ENCODE peak calls at places on chromosomes 1 and 21, in five cellular contexts. G is stomach, P is uterus, J is adrenal gland, L is esophagus muscularis mucosa. V is an unnamed sample.

GRCh38 chr1:165290143-165290542 is 66.4 kb downstream of the LMX1A start:
- DNase-seq in P (no peak), J (no peak), G (no peak), L (no peak), V (no peak)

GRCh38 chr21:42570841-42571387 is 57.3 kb downstream of the SLC37A1 start:
- DNase-seq in G (peak; percentile 30), P (peak; percentile 10), J (no peak), L (no peak), V (peak; percentile 8)

GRCh38 chr1:41353744-41354143 is 7.5 kb upstream of the FOXO6 start:
- DNase-seq in G (no peak), P (peak; percentile 2), L (no peak), J (no peak), V (no peak)

GRCh38 chr1:228058981-228059535 is 23.4 kb upstream of the ARF1 start:
- DNase-seq in L (no peak), J (no peak), G (no peak), P (peak; percentile 8), V (no peak)

GRCh38 chr1:106121728-106122127 is 934.7 kb upstream of the PRMT6 start:
- DNase-seq in G (no peak), P (no peak), J (no peak), L (no peak), V (no peak)

GRCh38 chr1:112296908-112297307 is 99.1 kb upstream of the CTTNBP2NL start:
- DNase-seq in L (no peak), J (no peak), G (no peak), P (no peak), V (no peak)

GRCh38 chr1:6393400-6394187 is at the start of gene ACOT7:
- DNase-seq in J (peak; percentile 90), P (peak; percentile 85), G (peak; percentile 90), L (peak; percentile 96), V (peak; percentile 92)

GRCh38 chr21:34881421-34881820 is 167.7 kb downstream of the RUNX1 start:
- DNase-seq in G (no peak), J (no peak), L (peak; percentile 31), P (no peak), V (no peak)

GRCh38 chr1:211334986-211335385 is 8.4 kb downstream of the TRAF5 start:
- DNase-seq in P (no peak), G (no peak), J (no peak), L (no peak), V (no peak)

GRCh38 chr1:16612332-16613172 is 812 bp downstream of the NBPF1 start:
- DNase-seq in G (peak; percentile 67), L (peak; percentile 99), P (peak; percentile 77), J (peak; percentile 84), V (peak; percentile 75)

GRCh38 chr1:178926046-178926445 is 55.2 kb upstream of the ANGPTL1 start:
- DNase-seq in J (no peak), L (no peak), G (no peak), P (no peak), V (no peak)

GRCh38 chr1:245166471-245166885 is 11.7 kb downstream of the KIF26B start:
- DNase-seq in G (no peak), P (no peak), L (no peak), J (peak; percentile 29), V (no peak)

GRCh38 chr1:147542549-147542857 is 1.2 kb downstream of the BCL9 start:
- DNase-seq in J (no peak), G (no peak), P (no peak), L (no peak), V (no peak)

GRCh38 chr1:88175631-88176226 is 508.3 kb upstream of the PKN2 start:
- DNase-seq in J (peak; percentile 35), L (no peak), G (no peak), P (no peak), V (peak; percentile 11)

GRCh38 chr21:29265690-29266479 is 32.8 kb upstream of the BACH1 start:
- DNase-seq in P (no peak), L (no peak), J (no peak), G (no peak), V (no peak)

GRCh38 chr1:92484472-92485373 is 2.0 kb downstream of the GFI1 start:
- DNase-seq in G (peak; percentile 48), J (peak; percentile 18), L (no peak), P (no peak), V (peak; percentile 69)

GRCh38 chr1:201153474-201154388 is 543 bp downstream of the TMEM9 start:
- DNase-seq in G (no peak), L (no peak), P (no peak), J (no peak), V (no peak)
- H3K27ac ChIP-seq in G (peak overlapping the region; percentile 84), L (peak overlapping the region; percentile 74), P (peak overlapping the region; percentile 79), J (peak overlapping the region; percentile 73), V (peak overlapping the region; percentile 85)

GRCh38 chr21:43916691-43917514 is 51.9 kb downstream of the AGPAT3 start:
- DNase-seq in G (no peak), P (no peak), L (no peak), J (no peak), V (no peak)
- TF ChIP-seq POLR2A in G (no peak), P (no peak), L (no peak), J (no peak), V (no peak)

DNA sequence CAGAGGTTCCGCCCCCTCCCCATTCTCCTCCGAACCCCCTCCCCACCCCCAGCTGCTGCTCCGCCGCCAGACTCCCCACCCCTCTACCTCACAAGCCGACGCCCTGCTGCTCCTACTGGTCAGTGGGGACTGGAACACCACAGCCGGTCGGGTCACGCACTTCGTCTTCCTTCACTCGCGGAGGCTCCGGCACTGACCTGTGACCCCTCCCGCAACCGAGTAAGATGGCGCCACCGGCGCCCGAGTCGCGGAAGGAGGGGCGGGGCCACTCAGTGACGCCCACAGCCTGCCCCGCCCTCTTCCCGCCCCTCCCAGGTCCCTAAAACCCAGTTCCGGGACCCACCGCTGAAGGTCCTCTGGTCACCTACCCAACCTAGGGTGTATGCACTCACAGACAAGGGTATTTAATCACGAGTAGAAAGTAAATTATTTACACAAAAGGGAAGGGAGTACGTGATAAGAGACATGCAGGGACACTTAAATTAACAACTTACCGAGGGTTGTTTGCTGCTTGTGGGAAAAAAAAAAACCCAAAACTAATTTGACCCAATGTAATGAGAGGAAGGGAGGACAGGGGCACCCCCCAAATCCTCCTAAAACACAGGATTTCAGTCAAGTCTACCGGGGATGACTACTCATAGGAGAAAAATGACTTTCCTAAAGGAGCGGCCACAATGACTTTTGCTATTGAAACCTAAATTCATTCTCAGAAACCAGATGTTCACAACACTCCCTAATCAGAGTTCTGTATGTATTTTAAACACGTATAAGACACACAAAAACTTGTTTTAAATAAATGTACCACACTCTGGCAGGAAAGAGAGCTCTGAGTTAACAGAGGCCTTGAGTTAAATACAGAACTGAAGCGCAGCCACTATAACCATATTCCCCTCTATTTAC is at the start of gene RIT1:
- DNase-seq in G (peak; percentile 92), P (peak; percentile 84), L (peak; percentile 94), J (peak; percentile 89), V (peak; percentile 93)
- TF ChIP-seq CTCF in G (peak; percentile 15), P (no peak), L (peak; percentile 42), J (peak; percentile 24), V (no peak)

GRCh38 chr1:102772831-102773230 is 335.5 kb downstream of the COL11A1 start:
- DNase-seq in J (no peak), L (no peak), G (no peak), P (no peak), V (no peak)
- H3K27ac ChIP-seq in J (no peak overlapping the region), L (no peak overlapping the region), G (no peak overlapping the region), P (no peak overlapping the region), V (no peak overlapping the region)